ENCODE peak calls at places on chromosome 12, in six cellular contexts. One of them, this sample, is unnamed.

GRCh38 chr12:4555804-4556203 is 6.2 kb upstream of the DYRK4 start:
- DNase-seq in PC-3: no peak
- DNase-seq in lung: no peak
- DNase-seq in body of pancreas: no peak
- DNase-seq in HCT116: no peak
- DNase-seq in AG04450: no peak
- DNase-seq in this sample: no peak

GRCh38 chr12:22262309-22262708 is 72.2 kb downstream of the ST8SIA1 start:
- DNase-seq in PC-3: no peak
- DNase-seq in lung: no peak
- DNase-seq in body of pancreas: no peak
- DNase-seq in HCT116: no peak
- DNase-seq in AG04450: no peak
- DNase-seq in this sample: no peak

GRCh38 chr12:122111070-122111750 is 32.7 kb downstream of the MLXIP start:
- DNase-seq in PC-3: peak; percentile 94
- DNase-seq in lung: no peak
- DNase-seq in body of pancreas: peak; percentile 65
- DNase-seq in HCT116: peak; percentile 29
- DNase-seq in AG04450: no peak
- DNase-seq in this sample: no peak

GRCh38 chr12:21248679-21249078 is 86.0 kb downstream of the SLCO1A2 start:
- DNase-seq in PC-3: peak; percentile 39
- DNase-seq in lung: no peak
- DNase-seq in body of pancreas: no peak
- DNase-seq in HCT116: no peak
- DNase-seq in AG04450: no peak
- DNase-seq in this sample: no peak

GRCh38 chr12:70535896-70536374 is 101.3 kb downstream of the PTPRB start:
- DNase-seq in PC-3: no peak
- DNase-seq in lung: no peak
- DNase-seq in body of pancreas: peak; percentile 5
- DNase-seq in HCT116: no peak
- DNase-seq in AG04450: no peak
- DNase-seq in this sample: no peak

GRCh38 chr12:109704371-109705098 is 9.1 kb upstream of the FAM222A start:
- DNase-seq in PC-3: no peak
- DNase-seq in lung: no peak
- DNase-seq in body of pancreas: no peak
- DNase-seq in HCT116: no peak
- DNase-seq in AG04450: no peak
- DNase-seq in this sample: no peak

GRCh38 chr12:23949212-23950010 is at the start of gene SOX5:
- DNase-seq in PC-3: no peak
- DNase-seq in lung: peak; percentile 39
- DNase-seq in body of pancreas: peak; percentile 32
- DNase-seq in HCT116: no peak
- DNase-seq in AG04450: peak; percentile 33
- DNase-seq in this sample: no peak

GRCh38 chr12:5000204-5000603 is 43.5 kb upstream of the KCNA5 start:
- DNase-seq in PC-3: no peak
- DNase-seq in lung: no peak
- DNase-seq in body of pancreas: no peak
- DNase-seq in HCT116: peak; percentile 16
- DNase-seq in AG04450: no peak
- DNase-seq in this sample: no peak

GRCh38 chr12:32611986-32612385 is 67.1 kb upstream of the DNM1L start:
- DNase-seq in PC-3: no peak
- DNase-seq in lung: no peak
- DNase-seq in body of pancreas: no peak
- DNase-seq in HCT116: no peak
- DNase-seq in AG04450: no peak
- DNase-seq in this sample: no peak

GRCh38 chr12:102484017-102484731 is 3.8 kb upstream of the IGF1 start:
- DNase-seq in PC-3: peak; percentile 68
- DNase-seq in lung: peak; percentile 56
- DNase-seq in body of pancreas: peak; percentile 56
- DNase-seq in HCT116: peak; percentile 34
- DNase-seq in AG04450: no peak
- DNase-seq in this sample: no peak

GRCh38 chr12:57456145-57456700 is 1.1 kb downstream of the INHBE start:
- DNase-seq in PC-3: peak; percentile 60
- DNase-seq in lung: no peak
- DNase-seq in body of pancreas: no peak
- DNase-seq in HCT116: no peak
- DNase-seq in AG04450: no peak
- DNase-seq in this sample: no peak

GRCh38 chr12:48859607-48860006 is 6.1 kb downstream of the RND1 start:
- DNase-seq in PC-3: no peak
- DNase-seq in lung: no peak
- DNase-seq in body of pancreas: no peak
- DNase-seq in HCT116: no peak
- DNase-seq in AG04450: no peak
- DNase-seq in this sample: no peak

GRCh38 chr12:122730215-122731014 is at the start of gene HCAR1:
- DNase-seq in PC-3: peak; percentile 66
- DNase-seq in lung: no peak
- DNase-seq in body of pancreas: no peak
- DNase-seq in HCT116: no peak
- DNase-seq in AG04450: no peak
- DNase-seq in this sample: no peak

DNA sequence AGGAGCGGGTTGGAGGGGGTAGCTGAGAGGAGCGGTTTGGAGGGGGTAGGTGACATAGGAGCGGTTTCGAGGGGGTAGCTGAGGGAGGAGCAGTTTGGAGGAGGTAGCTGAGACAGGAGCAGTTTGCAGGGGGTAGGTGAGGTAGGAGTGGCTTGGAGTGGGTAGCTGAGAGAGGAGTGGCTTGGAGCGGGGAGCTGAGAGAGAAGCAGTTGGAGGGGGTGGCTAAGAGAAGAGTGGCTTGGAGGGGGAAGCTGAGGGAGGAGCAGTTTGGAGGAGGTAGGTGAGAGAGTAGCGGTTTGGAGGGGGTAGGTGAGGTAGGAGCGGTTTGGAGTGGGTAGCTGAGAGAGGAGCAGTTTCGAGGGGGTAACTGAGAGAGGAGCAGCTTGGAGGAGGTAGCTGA is 152.1 kb downstream of the GLT1D1 start:
- DNase-seq in PC-3: no peak
- DNase-seq in lung: no peak
- DNase-seq in body of pancreas: no peak
- DNase-seq in HCT116: no peak
- DNase-seq in AG04450: no peak
- DNase-seq in this sample: no peak
- TF ChIP-seq CTCF in PC-3: no peak
- TF ChIP-seq CTCF in lung: no peak
- TF ChIP-seq CTCF in body of pancreas: no peak
- TF ChIP-seq CTCF in HCT116: no peak
- TF ChIP-seq CTCF in AG04450: no peak
- TF ChIP-seq CTCF in this sample: no peak

DNA sequence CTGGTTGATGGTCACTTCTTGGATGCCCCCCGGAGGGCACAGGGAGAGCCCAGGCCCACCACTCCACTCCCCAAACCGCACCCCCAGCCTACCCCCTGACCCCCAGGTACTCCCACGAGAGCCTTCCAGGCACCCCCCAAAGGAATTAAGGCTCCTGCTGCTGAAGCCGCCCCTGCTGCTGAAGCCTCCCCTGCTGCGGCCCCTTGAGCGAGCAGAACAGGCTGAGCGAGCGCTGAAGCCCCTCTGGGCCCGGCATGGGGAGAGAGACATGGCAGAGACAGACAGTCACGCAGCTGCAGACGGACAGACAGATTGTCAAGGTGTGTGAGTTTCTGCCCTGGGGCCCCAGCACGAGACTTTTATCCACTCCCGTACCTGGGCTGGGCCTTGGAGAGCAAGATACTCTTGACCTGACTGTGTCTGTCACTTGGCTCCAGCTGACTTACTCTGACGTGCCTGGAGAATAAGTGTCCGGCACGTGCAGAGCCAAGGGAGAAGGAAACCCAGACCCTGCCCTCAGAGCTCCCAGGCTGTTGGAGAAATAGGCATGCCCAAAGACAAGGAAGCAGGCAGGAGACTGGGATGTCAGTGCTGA is at the start of gene KRT78:
- DNase-seq in PC-3: no peak
- DNase-seq in lung: no peak
- DNase-seq in body of pancreas: no peak
- DNase-seq in HCT116: no peak
- DNase-seq in AG04450: no peak
- DNase-seq in this sample: no peak
- H3K27ac ChIP-seq in PC-3: peak within 1 kb of the TSS; percentile 75
- H3K27ac ChIP-seq in lung: no peak within 1 kb of the TSS
- H3K27ac ChIP-seq in body of pancreas: no peak within 1 kb of the TSS
- H3K27ac ChIP-seq in HCT116: no peak within 1 kb of the TSS
- H3K27ac ChIP-seq in AG04450: no peak within 1 kb of the TSS
- H3K27ac ChIP-seq in this sample: no peak within 1 kb of the TSS

GRCh38 chr12:92257261-92257660 is 111.6 kb upstream of the BTG1 start:
- DNase-seq in PC-3: peak; percentile 3
- DNase-seq in lung: no peak
- DNase-seq in body of pancreas: no peak
- DNase-seq in HCT116: no peak
- DNase-seq in AG04450: no peak
- DNase-seq in this sample: no peak
- TF ChIP-seq CTCF in PC-3: no peak
- TF ChIP-seq CTCF in lung: no peak
- TF ChIP-seq CTCF in body of pancreas: no peak
- TF ChIP-seq CTCF in HCT116: no peak
- TF ChIP-seq CTCF in AG04450: no peak
- TF ChIP-seq CTCF in this sample: no peak

GRCh38 chr12:75511116-75512048 is at the start of gene KRR1:
- DNase-seq in PC-3: peak; percentile 98
- DNase-seq in lung: peak; percentile 94
- DNase-seq in body of pancreas: peak; percentile 97
- DNase-seq in HCT116: peak; percentile 99
- DNase-seq in AG04450: peak; percentile 97
- DNase-seq in this sample: peak; percentile 76

GRCh38 chr12:75503866-75504265 is 7.5 kb downstream of the KRR1 start:
- DNase-seq in PC-3: no peak
- DNase-seq in lung: no peak
- DNase-seq in body of pancreas: no peak
- DNase-seq in HCT116: no peak
- DNase-seq in AG04450: no peak
- DNase-seq in this sample: no peak

GRCh38 chr12:75508159-75508558 is 3.2 kb downstream of the KRR1 start:
- DNase-seq in PC-3: no peak
- DNase-seq in lung: no peak
- DNase-seq in body of pancreas: no peak
- DNase-seq in HCT116: no peak
- DNase-seq in AG04450: no peak
- DNase-seq in this sample: no peak

GRCh38 chr12:75505706-75506312 is 5.6 kb downstream of the KRR1 start:
- DNase-seq in PC-3: peak; percentile 64
- DNase-seq in lung: no peak
- DNase-seq in body of pancreas: no peak
- DNase-seq in HCT116: no peak
- DNase-seq in AG04450: no peak
- DNase-seq in this sample: no peak

DNA sequence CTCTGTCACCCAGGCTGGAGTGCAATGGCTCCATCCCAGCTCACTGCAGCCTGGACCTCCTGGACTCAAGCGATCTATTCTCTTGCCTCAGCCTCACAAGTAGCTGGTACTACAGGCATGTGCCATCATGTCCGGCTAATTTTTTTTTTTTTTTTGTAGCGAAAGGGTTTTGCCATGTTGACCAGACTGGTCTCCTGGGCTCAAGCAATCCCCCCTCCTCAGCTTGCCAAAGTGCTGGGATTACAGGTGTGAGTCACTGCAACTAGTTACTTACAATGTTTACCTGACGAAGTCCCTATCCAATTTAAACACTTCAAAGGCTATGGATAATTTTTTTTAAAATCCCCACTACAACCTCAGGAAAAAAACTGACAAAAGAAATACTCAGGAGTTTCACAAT is 1.8 kb downstream of the KRR1 start:
- DNase-seq in PC-3: no peak
- DNase-seq in lung: no peak
- DNase-seq in body of pancreas: no peak
- DNase-seq in HCT116: no peak
- DNase-seq in AG04450: no peak
- DNase-seq in this sample: no peak
- H3K27ac ChIP-seq in PC-3: no peak overlapping the region
- H3K27ac ChIP-seq in lung: no peak overlapping the region
- H3K27ac ChIP-seq in body of pancreas: no peak overlapping the region
- H3K27ac ChIP-seq in HCT116: peak overlapping the region; percentile 61
- H3K27ac ChIP-seq in AG04450: no peak overlapping the region
- H3K27ac ChIP-seq in this sample: no peak overlapping the region